ENCODE peak calls at places on chromosomes 12 and 14, in five cellular contexts. D, F, I, K and A are unnamed samples.

GRCh38 chr14:51430079-51430478 is 190.0 kb downstream of the TMX1 start:
- DNase-seq in I (no peak), K (no peak), D (no peak), F (no peak), A (no peak)

GRCh38 chr14:49971156-49972141 is 78.6 kb downstream of the ARF6 start:
- DNase-seq in F (no peak), K (peak), D (no peak), I (peak), A (no peak)

GRCh38 chr14:36091096-36091495 is 85.4 kb downstream of the PTCSC3 start:
- DNase-seq in D (peak), F (no peak), I (peak), K (peak), A (no peak)

GRCh38 chr14:67461341-67461985 is 27.1 kb downstream of the TMEM229B start:
- DNase-seq in F (no peak), D (no peak), K (peak), I (no peak), A (no peak)

GRCh38 chr12:123095074-123095694 is 55.7 kb downstream of the PITPNM2 start:
- DNase-seq in D (no peak), I (no peak), F (no peak), K (no peak), A (no peak)

GRCh38 chr12:93778306-93778705 is 101.1 kb downstream of the CRADD start:
- DNase-seq in K (peak), D (no peak), I (peak), F (no peak), A (no peak)

GRCh38 chr12:26277511-26278246 is 82.3 kb downstream of the SSPN start:
- DNase-seq in I (no peak), D (peak), F (no peak), K (peak), A (no peak)

GRCh38 chr14:90373887-90374286 is 22.9 kb upstream of the CALM1 start:
- DNase-seq in D (no peak), F (no peak), I (no peak), K (no peak), A (no peak)

GRCh38 chr14:72111921-72112320 is 179.7 kb downstream of the RGS6 start:
- DNase-seq in F (no peak), K (no peak), D (no peak), I (no peak), A (no peak)
- TF ChIP-seq CTCF in F (no peak), K (no peak), D (no peak), I (no peak), A (no peak)

DNA sequence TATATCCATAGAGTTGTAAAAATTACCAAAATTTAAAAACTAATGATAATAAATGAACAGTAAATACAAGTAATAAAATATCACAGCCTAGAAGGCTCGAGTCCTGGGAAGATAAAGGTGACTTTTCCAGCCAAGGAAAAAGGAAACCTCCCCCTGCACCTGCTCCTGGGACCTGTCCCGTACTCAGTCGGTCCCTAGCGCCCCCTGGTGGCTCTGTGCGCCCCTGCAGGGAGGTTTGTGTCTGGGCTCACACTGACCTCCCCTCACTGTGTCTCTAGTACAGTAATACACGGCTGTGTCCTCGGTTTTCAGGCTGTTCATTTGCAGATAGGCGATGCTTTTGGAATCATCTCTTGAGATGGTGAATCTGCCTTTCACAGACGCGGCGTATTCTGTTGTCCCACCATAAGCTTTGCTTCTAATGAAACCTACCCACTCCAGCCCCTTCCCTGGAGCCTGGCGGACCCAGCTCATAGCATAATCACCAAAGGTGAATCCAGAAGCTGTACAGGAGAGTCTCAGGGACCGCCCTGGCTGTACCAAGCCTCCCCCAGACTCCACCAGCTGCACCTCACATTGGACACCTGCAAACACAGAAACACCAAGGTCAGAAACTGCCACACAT is 1030.4 kb downstream of the TMEM121 start:
- DNase-seq in F (peak), K (no peak), D (no peak), I (peak), A (no peak)
- TF ChIP-seq CTCF in F (peak), K (no peak), D (no peak), I (peak), A (peak)

GRCh38 chr12:24560867-24561266 is 388.0 kb downstream of the BCAT1 start:
- DNase-seq in I (no peak), D (no peak), F (no peak), K (no peak), A (no peak)

GRCh38 chr12:24560192-24560591 is 388.7 kb downstream of the BCAT1 start:
- DNase-seq in K (no peak), F (no peak), I (no peak), D (no peak), A (no peak)

GRCh38 chr12:24562761-24563392 is 386.0 kb downstream of the BCAT1 start:
- DNase-seq in D (no peak), I (peak), K (peak), F (peak), A (no peak)

GRCh38 chr12:24561411-24561871 is 387.5 kb downstream of the BCAT1 start:
- DNase-seq in F (no peak), D (no peak), K (peak), I (no peak), A (no peak)

DNA sequence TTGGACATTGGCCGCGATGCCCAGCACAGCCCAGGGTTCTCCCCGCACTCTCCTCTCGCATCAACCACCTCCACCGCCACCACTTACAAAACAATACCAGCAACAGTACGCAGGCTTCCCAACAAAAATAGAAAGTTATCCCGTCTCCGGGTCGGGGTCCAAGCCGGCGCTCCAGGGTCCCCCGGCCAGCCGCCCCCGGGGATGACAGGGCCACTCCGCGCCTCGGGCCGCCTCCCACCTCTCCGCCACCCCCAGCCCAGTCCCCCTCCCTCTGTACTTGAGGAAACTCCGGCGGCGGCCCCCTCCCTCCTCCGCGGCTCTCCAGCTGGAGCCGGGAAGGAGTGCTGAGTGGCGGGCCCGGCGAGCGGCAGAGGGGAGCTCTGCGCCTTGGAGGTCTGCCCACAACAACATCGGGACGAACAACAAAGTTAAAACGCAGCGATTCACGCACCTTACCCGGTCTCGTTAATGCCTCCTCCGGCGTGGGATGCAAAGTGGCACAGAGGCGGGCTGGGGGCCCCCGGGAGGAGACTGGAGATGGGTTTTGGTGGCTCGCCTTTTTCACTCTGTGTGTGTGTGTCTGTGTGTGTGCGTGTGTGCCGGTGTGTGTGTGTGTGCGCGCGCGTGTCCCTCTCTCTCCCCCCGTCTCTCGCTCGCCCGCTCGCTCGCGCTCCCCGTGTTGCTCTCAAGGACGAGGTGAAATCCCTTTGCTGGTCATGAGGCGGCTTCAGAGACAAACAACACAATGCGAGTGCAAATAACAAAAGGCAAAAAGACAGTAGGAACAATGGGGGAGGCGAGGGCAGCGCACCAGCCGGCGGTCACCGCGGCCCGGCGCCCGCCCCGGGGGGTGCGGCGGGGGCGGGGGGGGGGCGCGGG is 386.8 kb downstream of the BCAT1 start:
- DNase-seq in F (peak), D (no peak), K (peak), I (peak), A (no peak)
- TF ChIP-seq CTCF in F (no peak), D (peak), K (no peak), I (no peak), A (no peak)

GRCh38 chr14:55731247-55731872 is 151.4 kb downstream of the KTN1 start:
- DNase-seq in F (no peak), K (no peak), I (no peak), D (no peak), A (no peak)
- TF ChIP-seq CTCF in F (no peak), K (no peak), I (no peak), D (no peak), A (no peak)

GRCh38 chr14:71552809-71553208 is 379.4 kb upstream of the RGS6 start:
- DNase-seq in I (no peak), K (no peak), F (no peak), D (no peak), A (no peak)
- TF ChIP-seq CTCF in I (no peak), K (no peak), F (no peak), D (no peak), A (no peak)

DNA sequence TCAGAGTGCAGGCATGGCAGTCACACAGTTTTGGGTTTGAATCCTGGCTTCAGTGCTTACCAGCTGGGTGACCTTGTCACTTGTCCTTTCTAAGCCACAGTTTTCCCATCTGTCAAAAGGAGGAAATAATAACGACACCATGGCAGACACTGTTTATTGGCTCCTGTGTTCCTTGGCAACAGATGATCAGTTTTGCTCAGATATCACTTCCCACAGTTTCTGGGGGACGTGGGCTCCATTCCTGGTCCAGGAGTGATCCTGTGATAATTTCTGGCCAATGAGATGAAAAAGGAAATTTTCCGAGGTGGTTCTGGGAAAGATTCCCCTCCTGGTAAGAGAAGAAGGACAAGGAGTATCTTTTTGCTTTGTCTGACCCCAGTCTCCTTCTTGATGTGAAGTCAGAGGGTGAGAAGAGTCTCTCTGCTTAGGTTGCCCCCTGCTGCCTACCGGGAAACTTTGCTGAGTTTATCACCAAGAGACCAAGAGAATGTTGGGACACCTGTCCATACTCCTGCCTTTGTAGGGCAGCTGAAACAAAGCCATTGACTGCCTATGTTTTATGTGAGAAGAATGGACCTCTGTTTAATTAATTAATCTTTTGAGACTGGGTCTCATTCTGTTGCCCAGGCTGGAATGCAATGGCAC is 178.9 kb upstream of the NRXN3 start:
- DNase-seq in F (no peak), D (no peak), K (no peak), I (no peak), A (no peak)
- TF ChIP-seq CTCF in F (no peak), D (no peak), K (no peak), I (no peak), A (peak)